ENCODE peak calls at places on chromosomes 7 and 10, in four cellular contexts. B, J, Q and V are unnamed samples.

GRCh38 chr10:58477902-58478301 is 34.8 kb upstream of the BICC1 start:
- DNase-seq in B (peak), J (no peak), Q (no peak), V (no peak)

GRCh38 chr7:122402235-122402634 is 97.7 kb upstream of the FEZF1 start:
- DNase-seq in B (no peak), J (no peak), Q (no peak), V (no peak)

GRCh38 chr10:71772832-71773220 is 494 bp downstream of the VSIR start:
- DNase-seq in B (no peak), J (no peak), Q (no peak), V (no peak)

GRCh38 chr7:3493499-3493898 is 192.4 kb downstream of the SDK1 start:
- DNase-seq in B (peak), J (no peak), Q (no peak), V (peak)

GRCh38 chr7:31017036-31017747 is 34.9 kb upstream of the ADCYAP1R1 start:
- DNase-seq in B (no peak), J (no peak), Q (no peak), V (no peak)

GRCh38 chr10:11097686-11098085 is 80.0 kb downstream of the CELF2 start:
- DNase-seq in B (no peak), J (no peak), Q (peak), V (no peak)

GRCh38 chr7:519974-520458 is 370 bp upstream of the PDGFA start:
- DNase-seq in B (peak), J (peak), Q (no peak), V (peak)

GRCh38 chr7:81605493-81605892 is 164.4 kb downstream of the HGF start:
- DNase-seq in B (no peak), J (no peak), Q (no peak), V (no peak)

GRCh38 chr7:154929006-154929726 is 73.8 kb downstream of the PAXIP1 start:
- DNase-seq in B (no peak), J (no peak), Q (no peak), V (peak)

GRCh38 chr10:31745612-31746376 is 182.8 kb downstream of the ARHGAP12 start:
- DNase-seq in B (peak), J (no peak), Q (no peak), V (peak)

GRCh38 chr7:77693830-77694583 is 2.3 kb upstream of the RSBN1L start:
- DNase-seq in B (no peak), J (no peak), Q (no peak), V (no peak)

GRCh38 chr10:55668326-55668922 is 692.6 kb downstream of the ZWINT start:
- DNase-seq in B (no peak), J (no peak), Q (no peak), V (no peak)

GRCh38 chr10:126904807-126905686 is at the start of gene DOCK1:
- DNase-seq in B (peak), J (no peak), Q (no peak), V (peak)

GRCh38 chr7:33716581-33717477 is 188.5 kb upstream of the BMPER start:
- DNase-seq in B (peak), J (no peak), Q (no peak), V (peak)

GRCh38 chr10:31186225-31187010 is 132.6 kb upstream of the ZEB1 start:
- DNase-seq in B (no peak), J (no peak), Q (no peak), V (peak)

GRCh38 chr10:88070080-88070880 is 206.9 kb downstream of the PTEN start:
- DNase-seq in B (peak), J (no peak), Q (peak), V (no peak)

GRCh38 chr10:75208177-75208576 is 2.4 kb upstream of the VDAC2 start:
- DNase-seq in B (peak), J (no peak), Q (no peak), V (no peak)

GRCh38 chr7:85079434-85079833 is 107.4 kb downstream of the SEMA3D start:
- DNase-seq in B (no peak), J (no peak), Q (no peak), V (no peak)

GRCh38 chr10:121591186-121591585 is 7.1 kb downstream of the FGFR2 start:
- DNase-seq in B (no peak), J (no peak), Q (no peak), V (no peak)

GRCh38 chr7:24574365-24574764 is 1.1 kb downstream of the PALS2 start:
- DNase-seq in B (peak), J (peak), Q (no peak), V (no peak)

DNA sequence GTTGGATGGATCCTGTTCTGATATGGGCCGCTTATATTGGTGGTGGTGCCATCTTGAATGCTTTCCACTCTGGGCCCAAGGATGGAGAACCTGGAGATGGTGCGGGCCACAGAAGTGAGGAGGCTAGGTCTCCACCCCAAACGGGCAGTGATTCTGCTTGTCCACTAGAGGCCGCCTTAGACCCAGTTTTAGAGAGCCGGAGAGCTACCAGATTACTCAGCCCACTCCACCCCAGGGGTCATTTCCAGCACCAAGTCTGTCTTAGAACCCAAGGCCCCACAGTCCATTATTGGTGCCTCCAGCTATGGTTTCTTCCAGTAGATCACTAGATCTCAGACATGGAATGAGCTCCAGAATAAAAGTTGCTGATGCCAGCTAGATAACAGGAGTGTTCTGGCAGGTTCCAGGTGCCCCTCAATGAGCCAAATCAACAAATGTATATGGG is 11.8 kb upstream of the CAMK2G start:
- DNase-seq in B (peak), J (peak), Q (no peak), V (peak)
- TF ChIP-seq FOS in B (no peak), J (no peak), Q (no peak), V (no peak)

DNA sequence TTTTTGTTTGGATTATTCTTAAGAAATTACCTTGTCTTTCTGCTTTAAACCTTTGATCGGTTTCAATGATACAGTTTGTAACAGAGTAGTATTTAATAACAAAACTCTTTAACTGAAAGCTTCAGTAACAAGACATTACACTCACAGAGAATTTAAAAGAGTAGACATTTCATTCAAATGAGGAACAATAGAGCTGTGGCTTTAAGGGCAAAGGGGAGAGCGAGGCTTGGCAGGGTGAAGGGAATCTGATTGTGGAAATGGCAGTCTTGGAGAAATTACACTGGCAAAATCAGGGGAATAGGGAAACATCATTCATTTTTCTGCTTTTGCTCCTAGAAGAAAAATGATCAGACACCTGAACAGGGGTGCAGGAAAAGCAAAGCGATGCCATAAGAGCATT is 5.1 kb upstream of the HIPK2 start:
- DNase-seq in B (no peak), J (no peak), Q (no peak), V (no peak)
- TF ChIP-seq FOS in B (no peak), J (no peak), Q (no peak), V (no peak)

DNA sequence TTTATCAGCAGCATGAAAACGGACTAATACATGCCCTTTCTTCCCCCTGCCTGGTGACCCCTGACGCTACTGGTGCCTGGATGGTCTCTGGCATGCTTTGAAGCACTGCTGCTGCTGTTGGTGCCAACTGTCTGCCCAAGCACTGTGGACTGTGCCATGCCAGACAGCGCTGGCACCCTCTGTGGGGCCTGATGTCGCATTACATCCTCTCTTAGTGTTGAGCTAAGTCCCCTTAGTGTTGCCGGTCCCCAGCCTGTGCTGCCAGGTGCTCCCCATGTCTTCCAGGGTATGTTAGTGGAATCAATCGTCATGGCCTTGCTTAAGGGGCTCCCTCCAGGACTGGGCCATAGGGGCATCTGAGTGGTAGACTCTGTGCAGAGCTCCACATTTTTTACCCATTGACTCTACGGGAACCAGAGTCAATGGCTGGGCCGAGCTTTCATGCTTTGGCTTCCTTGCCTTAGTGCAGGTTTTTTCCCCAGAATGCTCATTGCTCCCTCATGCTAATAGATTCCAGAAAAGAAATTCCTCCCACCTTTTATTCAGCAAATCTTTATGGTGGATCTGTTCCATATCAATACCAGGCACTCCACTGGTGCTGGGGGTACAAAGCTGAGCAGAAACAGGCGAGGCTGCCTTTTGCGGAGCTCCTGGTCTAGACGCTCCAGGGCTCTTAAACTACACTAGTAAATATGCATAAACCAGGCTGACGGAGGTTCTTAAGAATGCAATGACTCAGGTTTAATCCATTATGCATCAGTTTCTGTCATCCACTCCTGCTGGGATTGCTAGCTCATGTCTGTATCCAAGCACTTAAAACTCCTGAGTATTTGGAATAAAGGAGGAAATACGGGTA is 21.8 kb upstream of the MRC1 start:
- DNase-seq in B (peak), J (no peak), Q (no peak), V (peak)
- TF ChIP-seq FOS in B (peak), J (no peak), Q (no peak), V (peak)

DNA sequence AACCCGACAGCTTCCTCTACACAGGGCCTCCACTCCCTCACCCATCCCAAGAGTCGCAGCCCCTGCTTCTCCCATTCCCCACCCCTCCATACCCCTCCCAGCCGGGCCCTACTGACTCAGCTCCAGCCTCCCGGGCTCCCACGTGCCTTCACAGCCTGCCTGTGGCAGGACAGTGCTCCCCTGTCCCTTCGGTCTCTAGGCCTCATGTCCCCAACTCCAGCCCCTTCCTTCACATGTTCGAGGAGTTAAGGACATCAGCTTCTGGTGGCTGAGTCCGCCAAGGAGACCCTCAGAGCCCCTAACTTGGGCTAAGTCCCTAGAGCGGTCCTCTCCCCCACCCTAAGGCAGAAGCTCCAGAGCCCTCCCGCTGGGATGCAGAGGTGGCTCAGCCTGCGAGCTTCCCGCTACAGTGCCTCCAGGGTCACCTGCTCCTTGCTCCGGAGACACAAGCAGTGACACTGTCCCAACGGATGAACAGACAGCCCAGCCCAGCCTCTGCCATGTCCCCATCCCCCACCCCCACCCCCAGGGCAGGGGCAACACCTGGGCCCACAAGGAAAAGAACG is 800 bp downstream of the SMARCD3 start:
- DNase-seq in B (no peak), J (no peak), Q (no peak), V (no peak)
- TF ChIP-seq FOS in B (no peak), J (no peak), Q (no peak), V (no peak)